ENCODE peak calls at places on chromosomes 4 and X, in seven cellular contexts. A, Y, U, O, C, E and J are unnamed samples.
A peak's percentile ranks its signal among the peaks of the same experiment; 100 is the strongest.

GRCh38 chrX:30504309-30504708 is 73.3 kb downstream of the TASL start:
- DNase-seq in A (no peak), E (no peak), Y (no peak), U (no peak), O (peak; percentile 11), C (peak; percentile 16), J (no peak)

GRCh38 chrX:148682206-148682605 is 181.8 kb downstream of the AFF2 start:
- DNase-seq in O (no peak), E (no peak), U (no peak), Y (no peak), A (no peak), C (no peak), J (no peak)

GRCh38 chr4:145909331-145909730 is 29.3 kb downstream of the ZNF827 start:
- DNase-seq in O (peak; percentile 55), E (peak; percentile 87), A (peak; percentile 75), C (no peak), U (no peak), Y (no peak), J (no peak)

GRCh38 chrX:108323751-108324150 is 114.5 kb downstream of the COL4A6 start:
- DNase-seq in U (no peak), A (no peak), Y (no peak), O (no peak), E (no peak), C (no peak), J (no peak)

GRCh38 chrX:1597345-1598020 is 6.1 kb downstream of the AKAP17A start:
- DNase-seq in Y (peak; percentile 10), O (no peak), C (no peak), A (no peak), E (no peak), U (no peak), J (no peak)

GRCh38 chr4:175531405-175532091 is 280.5 kb downstream of the GPM6A start:
- DNase-seq in U (no peak), E (no peak), O (no peak), C (no peak), Y (no peak), A (no peak), J (no peak)

GRCh38 chrX:133586443-133586842 is 171.2 kb upstream of the GPC4 start:
- DNase-seq in A (no peak), O (no peak), U (no peak), C (no peak), E (no peak), Y (no peak), J (no peak)

GRCh38 chr4:169017971-169018370 is 7.9 kb upstream of the CBR4 start:
- DNase-seq in O (no peak), E (no peak), Y (no peak), C (no peak), A (no peak), U (no peak), J (no peak)

GRCh38 chr4:144709793-144710525 is 64.0 kb downstream of the HHIP start:
- DNase-seq in Y (no peak), E (no peak), C (peak; percentile 81), A (no peak), U (no peak), O (no peak), J (no peak)

GRCh38 chr4:170259631-170260153 is 169.9 kb upstream of the AADAT start:
- DNase-seq in O (peak; percentile 53), U (peak; percentile 85), Y (peak; percentile 18), A (peak; percentile 58), C (peak; percentile 93), E (no peak), J (no peak)

GRCh38 chr4:52038109-52038912 is at the start of gene SGCB:
- DNase-seq in C (no peak), E (peak; percentile 46), A (peak; percentile 77), O (peak; percentile 34), U (peak; percentile 47), Y (peak; percentile 49), J (peak; percentile 7)

GRCh38 chrX:12919051-12919450 is 12.6 kb downstream of the TLR8 start:
- DNase-seq in U (no peak), O (no peak), C (no peak), E (no peak), A (no peak), Y (no peak), J (no peak)

GRCh38 chrX:4932790-4933189 is 1219.3 kb upstream of the PRKX start:
- DNase-seq in U (no peak), C (no peak), O (no peak), Y (no peak), A (no peak), E (no peak), J (no peak)

GRCh38 chr4:99382745-99383360 is 30.3 kb upstream of the ADH1C start:
- DNase-seq in Y (no peak), A (no peak), C (no peak), E (no peak), O (no peak), U (no peak), J (no peak)

GRCh38 chr4:99381588-99382175 is 29.1 kb upstream of the ADH1C start:
- DNase-seq in O (no peak), Y (no peak), E (no peak), A (no peak), C (no peak), U (no peak), J (no peak)

GRCh38 chr4:99379571-99379970 is 27.0 kb upstream of the ADH1C start:
- DNase-seq in E (no peak), U (no peak), Y (no peak), O (no peak), C (no peak), A (no peak), J (no peak)

GRCh38 chr4:99383381-99383780 is 30.8 kb upstream of the ADH1C start:
- DNase-seq in O (no peak), U (no peak), A (no peak), Y (no peak), C (no peak), E (no peak), J (no peak)

GRCh38 chr4:99378876-99379275 is 26.3 kb upstream of the ADH1C start:
- DNase-seq in Y (no peak), C (no peak), U (no peak), E (no peak), O (no peak), A (no peak), J (no peak)
- TF ChIP-seq POLR2A in Y (no peak), C (no peak), U (no peak), E (no peak), O (no peak), A (no peak), J (no peak)

DNA sequence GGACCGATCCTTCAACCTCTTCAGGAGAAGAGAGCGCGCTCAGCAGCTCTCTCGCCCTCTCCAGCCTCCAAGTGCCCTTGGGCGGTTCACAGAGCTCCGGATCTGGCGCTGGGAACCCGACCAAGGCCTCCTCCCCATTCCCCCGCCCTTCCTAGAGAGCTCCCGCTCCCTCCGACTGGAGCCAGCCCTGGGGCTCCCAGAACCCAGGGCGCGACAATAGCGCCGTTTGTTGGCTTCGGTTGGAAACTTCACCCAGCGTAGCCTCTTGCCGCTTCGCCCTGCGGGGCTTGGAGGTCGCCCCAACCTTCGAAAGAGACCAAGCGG is 3.1 kb upstream of the SOX3 start:
- DNase-seq in E (no peak), U (no peak), A (no peak), C (no peak), Y (no peak), O (no peak), J (no peak)
- TF ChIP-seq CTCF in E (no peak), U (no peak), A (no peak), C (no peak), Y (no peak), O (no peak), J (no peak)

GRCh38 chr4:152679414-152680281 is at the start of gene TMEM154:
- DNase-seq in Y (peak; percentile 23), U (peak; percentile 38), C (no peak), A (peak; percentile 75), O (no peak), E (no peak), J (peak; percentile 31)
- H3K4me1 ChIP-seq in Y (peaks cover 12% of the 10 kb centered on the region), U (no peaks in the 10 kb centered on the region), C (peaks cover 14% of the 10 kb centered on the region), A (no peaks in the 10 kb centered on the region), O (peaks cover 4% of the 10 kb centered on the region), E (no peaks in the 10 kb centered on the region), J (peaks cover 18% of the 10 kb centered on the region)

GRCh38 chr4:118281611-118282442 is 71.0 kb downstream of the PRSS12 start:
- DNase-seq in E (no peak), C (no peak), Y (no peak), A (peak; percentile 53), O (peak; percentile 15), U (no peak), J (no peak)

GRCh38 chr4:118279328-118279727 is 73.5 kb downstream of the PRSS12 start:
- DNase-seq in C (no peak), A (no peak), E (no peak), O (peak; percentile 23), Y (no peak), U (no peak), J (no peak)

GRCh38 chr4:118279920-118280432 is 72.8 kb downstream of the PRSS12 start:
- DNase-seq in E (no peak), Y (no peak), U (no peak), C (no peak), A (no peak), O (no peak), J (no peak)

GRCh38 chr4:118278473-118279274 is 74.1 kb downstream of the PRSS12 start:
- DNase-seq in C (peak; percentile 91), Y (peak; percentile 89), E (peak; percentile 97), U (peak; percentile 98), A (peak; percentile 98), O (peak; percentile 97), J (peak; percentile 92)

GRCh38 chr4:118280501-118281218 is 72.1 kb downstream of the PRSS12 start:
- DNase-seq in O (peak; percentile 22), E (peak; percentile 27), C (peak; percentile 67), Y (no peak), A (peak; percentile 54), U (peak; percentile 54), J (no peak)
- TF ChIP-seq POLR2A in O (peak; percentile 60), E (no peak), C (peak; percentile 68), Y (no peak), A (no peak), U (no peak), J (no peak)

GRCh38 chrX:147565239-147565638 is 346.5 kb upstream of the FMR1 start:
- DNase-seq in E (no peak), Y (no peak), A (no peak), U (no peak), O (no peak), C (no peak), J (no peak)

GRCh38 chrX:147573266-147573665 is 338.5 kb upstream of the FMR1 start:
- DNase-seq in E (no peak), A (no peak), U (no peak), O (no peak), C (no peak), Y (no peak), J (no peak)

GRCh38 chrX:147570483-147570882 is 341.2 kb upstream of the FMR1 start:
- DNase-seq in Y (no peak), A (no peak), U (no peak), E (no peak), O (no peak), C (no peak), J (no peak)
- TF ChIP-seq CTCF in Y (no peak), A (no peak), U (no peak), E (no peak), O (no peak), C (no peak), J (no peak)

DNA sequence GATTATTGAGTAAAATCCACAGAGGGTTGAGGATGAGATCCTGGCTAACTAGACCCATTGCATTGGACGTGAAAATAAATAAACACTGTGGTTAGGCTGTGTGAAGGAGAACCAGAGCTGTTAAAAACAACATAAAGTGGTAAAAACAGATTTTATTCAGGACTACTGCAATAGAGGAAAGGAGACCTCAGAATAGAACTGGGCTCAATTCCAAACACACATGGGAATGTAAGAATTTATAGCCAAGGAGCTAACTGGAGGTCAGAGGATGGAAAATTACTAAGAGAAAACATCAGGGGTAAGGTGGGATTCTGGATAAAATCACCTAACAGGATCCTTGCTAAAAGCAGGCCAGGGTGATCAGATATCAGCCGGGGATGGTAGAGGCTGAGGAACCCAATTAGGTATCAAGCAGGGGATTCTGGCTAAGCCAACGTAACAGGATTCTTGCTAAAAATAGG is 112.4 kb downstream of the RNF150 start:
- DNase-seq in E (no peak), Y (no peak), C (no peak), O (no peak), A (no peak), U (no peak), J (no peak)
- H3K4me1 ChIP-seq in E (peaks cover 26% of the 10 kb centered on the region), Y (no peaks in the 10 kb centered on the region), C (no peaks in the 10 kb centered on the region), O (no peaks in the 10 kb centered on the region), A (no peaks in the 10 kb centered on the region), U (peaks cover 33% of the 10 kb centered on the region), J (peaks cover 7% of the 10 kb centered on the region)